ENCODE peak calls at places on chromosomes 2 and 18, in eight cellular contexts. D is gastroesophageal sphincter; Z is left lung; F is activated T-cell treated with anti-CD3 and anti-CD28 coated beads, Interleukin-2, amount 50 U/mL, for 4 hours; A is body of pancreas; R is sciatic nerve; N is activated B cell treated with CpG ODN at 0.5 μM for 24 hours; E is activated CD8-positive, alpha-beta T cell treated with anti-CD3 and anti-CD28 coated beads, Interleukin-2, amount 10 ng/mL, durations not matched to agents 7 days and 5 days. I is an unnamed sample.
A peak's percentile ranks its signal among the peaks of the same experiment; 100 is the strongest.

GRCh38 chr18:55839350-55839749 is 251.4 kb upstream of the TCF4 start:
- ATAC-seq in D (no peak), Z (peak; percentile 66), F (no peak), A (no peak), R (peak; percentile 83), N (no peak), E (no peak), I (no peak)

GRCh38 chr2:109384308-109385271 is 229.2 kb downstream of the SEPTIN10 start:
- ATAC-seq in D (no peak), Z (no peak), F (no peak), A (no peak), R (no peak), N (no peak), E (no peak), I (no peak)

GRCh38 chr2:111706481-111707001 is 177.5 kb downstream of the ANAPC1 start:
- ATAC-seq in D (no peak), Z (no peak), F (no peak), A (no peak), R (no peak), N (no peak), E (peak; percentile 31), I (peak; percentile 5)

GRCh38 chr2:218223046-218223445 is 6.1 kb downstream of the ARPC2 start:
- ATAC-seq in D (no peak), Z (no peak), F (peak; percentile 65), A (no peak), R (no peak), N (peak; percentile 26), E (peak; percentile 35), I (peak; percentile 61)

GRCh38 chr18:32152705-32153448 is 37.0 kb upstream of the MEP1B start:
- ATAC-seq in D (no peak), Z (no peak), F (no peak), A (no peak), R (no peak), N (peak; percentile 75), E (no peak), I (peak; percentile 75)

GRCh38 chr2:28465148-28465885 is 30.5 kb upstream of the PLB1 start:
- ATAC-seq in D (no peak), Z (no peak), F (peak; percentile 95), A (no peak), R (no peak), N (no peak), E (peak; percentile 82), I (peak; percentile 96)

GRCh38 chr2:121943285-121943684 is 187.8 kb downstream of the TSN start:
- ATAC-seq in D (no peak), Z (no peak), F (no peak), A (no peak), R (no peak), N (no peak), E (no peak), I (no peak)

GRCh38 chr18:79617521-79618500 is 61.8 kb upstream of the CTDP1 start:
- ATAC-seq in D (no peak), Z (no peak), F (no peak), A (no peak), R (peak; percentile 23), N (no peak), E (no peak), I (no peak)

GRCh38 chr2:9664365-9664764 is 33.6 kb upstream of the YWHAQ start:
- ATAC-seq in D (no peak), Z (no peak), F (no peak), A (no peak), R (no peak), N (no peak), E (no peak), I (no peak)

GRCh38 chr18:76467371-76468190 is 27.5 kb downstream of the ZNF516 start:
- ATAC-seq in D (peak; percentile 48), Z (peak; percentile 60), F (peak; percentile 47), A (no peak), R (peak; percentile 60), N (peak; percentile 18), E (peak; percentile 66), I (peak; percentile 16)

GRCh38 chr2:71603311-71603794 is 150.0 kb downstream of the DYSF start:
- ATAC-seq in D (no peak), Z (peak; percentile 42), F (no peak), A (no peak), R (peak; percentile 51), N (no peak), E (no peak), I (no peak)

GRCh38 chr2:60880633-60880987 is 764 bp upstream of the REL start:
- ATAC-seq in D (peak; percentile 21), Z (peak; percentile 3), F (no peak), A (peak; percentile 4), R (peak; percentile 17), N (no peak), E (no peak), I (peak; percentile 1)

GRCh38 chr2:215423928-215424540 is 11.8 kb downstream of the FN1 start:
- ATAC-seq in D (no peak), Z (no peak), F (no peak), A (no peak), R (peak; percentile 54), N (no peak), E (no peak), I (no peak)

GRCh38 chr18:11981383-11981632 is at the start of gene IMPA2:
- ATAC-seq in D (no peak), Z (no peak), F (peak; percentile 69), A (no peak), R (no peak), N (no peak), E (no peak), I (no peak)

GRCh38 chr18:48300463-48300961 is 108.7 kb downstream of the ZBTB7C start:
- ATAC-seq in D (peak; percentile 15), Z (peak; percentile 56), F (no peak), A (no peak), R (no peak), N (no peak), E (peak; percentile 33), I (peak; percentile 70)

GRCh38 chr2:216701544-216701943 is 6.2 kb upstream of the IGFBP5 start:
- ATAC-seq in D (no peak), Z (no peak), F (no peak), A (no peak), R (no peak), N (no peak), E (no peak), I (no peak)

GRCh38 chr2:126885701-126886121 is 13.0 kb upstream of the TEX51 start:
- ATAC-seq in D (peak; percentile 27), Z (peak; percentile 53), F (no peak), A (no peak), R (peak; percentile 81), N (no peak), E (no peak), I (no peak)

GRCh38 chr2:64718250-64718866 is 64.6 kb upstream of the SERTAD2 start:
- ATAC-seq in D (no peak), Z (no peak), F (no peak), A (no peak), R (no peak), N (no peak), E (no peak), I (no peak)

GRCh38 chr2:102062802-102063201 is 71.0 kb downstream of the IL1R2 start:
- ATAC-seq in D (no peak), Z (no peak), F (no peak), A (no peak), R (no peak), N (no peak), E (no peak), I (no peak)

GRCh38 chr18:49628993-49629795 is 67.3 kb downstream of the LIPG start:
- ATAC-seq in D (no peak), Z (peak; percentile 47), F (no peak), A (peak; percentile 73), R (peak; percentile 71), N (no peak), E (no peak), I (no peak)

GRCh38 chr2:31429759-31430438 is 15.4 kb upstream of the XDH start:
- ATAC-seq in D (no peak), Z (no peak), F (peak; percentile 87), A (no peak), R (no peak), N (no peak), E (no peak), I (peak; percentile 95)

GRCh38 chr2:68251855-68252406 is 401 bp downstream of the PPP3R1 start:
- ATAC-seq in D (peak; percentile 4), Z (peak; percentile 1), F (peak; percentile 13), A (peak; percentile 17), R (no peak), N (peak; percentile 3), E (peak; percentile 20), I (peak; percentile 5)

GRCh38 chr2:43758738-43759137 is 15.1 kb upstream of the DYNC2LI1 start:
- ATAC-seq in D (peak; percentile 70), Z (peak; percentile 30), F (no peak), A (no peak), R (peak; percentile 88), N (no peak), E (no peak), I (no peak)

GRCh38 chr2:200575957-200576356 is 9.9 kb upstream of the AOX1 start:
- ATAC-seq in D (no peak), Z (no peak), F (no peak), A (no peak), R (no peak), N (no peak), E (no peak), I (no peak)

GRCh38 chr2:233185963-233186362 is 65.5 kb upstream of the ATG16L1 start:
- ATAC-seq in D (no peak), Z (no peak), F (no peak), A (no peak), R (no peak), N (peak; percentile 65), E (no peak), I (no peak)